ENCODE peak calls at places on chromosomes 11 and 22, in four cellular contexts. W is AG04449, M is bronchial epithelial cell, J is fibroblast of mammary gland. I is an unnamed sample.

GRCh38 chr11:76603202-76603601 is 67.3 kb downstream of the LRRC32 start:
- DNase-seq in J (no peak), M (no peak), W (no peak), I (no peak)

GRCh38 chr11:84626256-84626655 is 1000.9 kb downstream of the DLG2 start:
- DNase-seq in W (no peak), M (peak), J (peak), I (peak)

GRCh38 chr22:46738642-46738960 is 549 bp upstream of the CERK start:
- DNase-seq in M (no peak), J (no peak), W (no peak), I (no peak)

GRCh38 chr11:12496181-12497025 is 119.0 kb downstream of the PARVA start:
- DNase-seq in W (no peak), M (no peak), J (no peak), I (no peak)

GRCh38 chr11:68889948-68890446 is 13.6 kb downstream of the MRPL21 start:
- DNase-seq in J (peak), M (no peak), W (peak), I (peak)

GRCh38 chr11:62770778-62771143 is 435 bp upstream of the TAF6L start:
- DNase-seq in M (no peak), W (no peak), J (no peak), I (peak)

GRCh38 chr22:36471341-36471821 is 10.1 kb downstream of the TXN2 start:
- DNase-seq in M (peak), W (no peak), J (peak), I (peak)

GRCh38 chr22:29799217-29799680 is 32.1 kb downstream of the UQCR10 start:
- DNase-seq in W (peak), J (peak), M (peak), I (peak)

GRCh38 chr11:12535321-12535720 is 138.9 kb upstream of the TEAD1 start:
- DNase-seq in M (no peak), W (no peak), J (no peak), I (no peak)

GRCh38 chr11:71251761-71252433 is 480 bp downstream of the SHANK2 start:
- DNase-seq in W (no peak), M (no peak), J (no peak), I (peak)

GRCh38 chr22:50274311-50274710 is 4.1 kb upstream of the MAPK11 start:
- DNase-seq in W (no peak), M (no peak), J (peak), I (peak)

GRCh38 chr22:33860386-33860785 is 59.9 kb downstream of the LARGE1 start:
- DNase-seq in M (no peak), W (no peak), J (no peak), I (no peak)

GRCh38 chr11:65266210-65266609 is 4.4 kb downstream of the POLA2 start:
- DNase-seq in J (no peak), M (peak), W (no peak), I (no peak)
- TF ChIP-seq CTCF in J (peak), M (peak), W (peak), I (no peak)

GRCh38 chr22:43267332-43267731 is 75.8 kb downstream of the SCUBE1 start:
- DNase-seq in W (no peak), J (no peak), M (no peak), I (no peak)

GRCh38 chr22:43260818-43261217 is 73.9 kb upstream of the TTLL12 start:
- DNase-seq in M (no peak), J (no peak), W (no peak), I (no peak)

GRCh38 chr22:43266117-43266516 is 77.1 kb downstream of the SCUBE1 start:
- DNase-seq in M (no peak), W (no peak), J (no peak), I (no peak)

GRCh38 chr22:43262990-43263644 is 76.2 kb upstream of the TTLL12 start:
- DNase-seq in J (no peak), M (no peak), W (no peak), I (peak)

DNA sequence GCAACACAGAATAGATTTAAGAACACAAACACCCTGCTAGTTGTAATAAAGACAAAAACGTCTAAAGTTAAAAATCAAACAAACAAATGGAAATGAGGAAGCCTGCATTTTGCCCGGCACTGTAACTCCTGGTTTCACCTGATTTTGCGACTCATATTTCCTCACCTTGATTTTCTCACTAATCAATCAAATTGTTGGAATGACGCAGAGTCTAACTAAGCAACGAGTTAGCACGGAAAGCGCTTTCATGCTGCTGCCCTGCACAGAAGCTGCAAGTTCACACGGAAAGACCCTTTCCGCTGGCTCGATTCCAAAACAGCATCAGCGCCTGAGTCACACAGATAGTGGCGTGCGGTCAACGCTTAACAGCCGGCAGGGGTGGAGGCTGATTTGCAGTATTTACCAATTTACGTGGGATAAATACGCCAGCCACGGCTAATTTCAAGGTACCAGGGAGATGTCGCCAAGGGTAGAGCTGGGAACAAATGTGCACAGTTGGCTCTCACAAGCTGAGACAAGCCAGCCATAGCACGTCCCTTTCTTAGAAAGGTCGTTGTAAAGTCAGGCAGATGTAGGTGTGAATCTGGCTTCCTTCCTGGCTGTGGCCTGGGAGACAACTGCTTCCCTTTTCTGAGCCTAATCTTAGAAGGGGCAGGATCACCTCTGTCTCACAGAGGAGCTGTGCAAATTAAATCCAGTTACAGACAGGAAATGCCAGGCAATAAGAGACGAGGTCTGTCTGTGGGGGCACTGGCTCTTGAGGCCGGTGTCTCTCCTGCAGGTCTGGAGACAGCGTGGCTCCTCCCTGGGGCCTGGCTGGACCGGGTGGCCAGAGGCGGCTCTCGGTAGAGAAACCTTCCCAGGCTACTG is 76.9 kb upstream of the TTLL12 start:
- DNase-seq in M (peak), W (no peak), J (peak), I (peak)
- H3K4me3 ChIP-seq in M (no peak), W (no peak), J (no peak), I (no peak)

GRCh38 chr11:1638344-1638743 is 8.8 kb downstream of the KRTAP5-5 start:
- DNase-seq in W (no peak), M (no peak), J (no peak), I (no peak)
- TF ChIP-seq CTCF in W (no peak), M (no peak), J (no peak), I (no peak)

DNA sequence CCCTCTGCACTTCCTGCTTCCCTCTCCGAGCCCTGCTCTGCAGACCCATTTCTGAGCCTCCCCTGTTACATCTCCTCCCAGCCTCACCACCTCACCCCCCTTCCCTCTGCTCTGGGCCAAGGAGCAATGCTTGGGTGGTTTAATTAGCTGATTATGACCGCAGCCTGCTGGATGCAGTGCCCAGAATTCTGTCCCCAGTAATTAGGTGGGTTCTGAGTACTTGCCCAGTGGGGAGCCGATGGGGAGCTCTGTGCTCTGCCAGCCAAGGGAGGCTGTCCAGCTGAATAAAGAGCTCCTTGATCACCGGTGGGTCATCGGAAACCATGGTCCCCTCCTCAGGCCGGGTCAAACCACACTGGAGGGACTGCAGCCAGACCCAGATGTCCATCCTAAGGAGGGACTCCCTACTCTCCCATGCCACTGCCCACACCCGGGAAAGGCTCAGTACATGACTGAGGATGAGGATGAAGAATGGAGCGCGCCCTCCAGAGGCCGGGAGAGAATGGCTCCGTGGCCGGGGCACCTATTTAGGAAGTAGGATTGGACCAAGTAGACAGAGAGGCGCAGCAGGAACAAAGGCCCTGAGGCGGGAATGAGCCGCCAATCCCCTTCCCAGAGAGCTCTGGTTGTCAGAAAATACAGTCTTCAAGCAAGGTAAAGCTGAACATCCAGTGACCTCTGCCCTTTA is 9.1 kb downstream of the ARRB1 start:
- DNase-seq in J (no peak), M (no peak), W (no peak), I (no peak)
- H3K4me3 ChIP-seq in J (no peak), M (no peak), W (no peak), I (no peak)

DNA sequence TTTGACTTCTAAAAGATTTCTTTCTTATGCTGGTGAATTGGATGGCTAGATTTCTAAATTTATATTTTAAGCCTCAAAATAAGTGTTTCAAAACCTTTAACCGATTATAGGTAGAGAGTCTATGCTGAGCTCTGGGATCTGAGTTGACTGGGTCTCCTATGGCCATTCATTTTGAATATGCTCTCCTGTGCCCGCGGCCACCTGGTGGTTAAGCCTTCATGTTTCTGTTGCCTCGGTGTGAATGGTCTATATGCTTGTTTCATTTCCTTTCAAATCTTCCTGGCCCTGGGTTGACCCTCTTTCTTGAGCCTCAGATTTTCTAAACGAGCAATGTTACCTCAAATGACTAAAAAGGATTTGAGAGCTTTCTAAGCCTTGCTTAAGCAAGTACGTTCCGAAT is 789.3 kb upstream of the KIRREL3 start:
- DNase-seq in M (no peak), J (no peak), W (no peak), I (peak)
- TF ChIP-seq CTCF in M (peak), J (no peak), W (peak), I (peak)

GRCh38 chr11:96187779-96188624 is 155.0 kb downstream of the MAML2 start:
- DNase-seq in M (peak), W (peak), J (peak), I (peak)
- H3K4me3 ChIP-seq in M (no peak), W (no peak), J (no peak), I (no peak)

I was measured in epithelial cell of esophagus.